ENCODE peak calls at places on chromosome 20, in eight cellular contexts. B is kidney epithelial cell, I is lower leg skin, F is lower lobe of right lung, O is HCT116, K is fibroblast of lung, Q is cardiac muscle cell, D is transverse colon. U is an unnamed sample.

GRCh38 chr20:36574278-36575065 is 1.1 kb downstream of the TGIF2 start:
- DNase-seq in B (no peak), I (no peak), F (peak; percentile 70), O (no peak), K (peak; percentile 59), Q (peak; percentile 78), D (peak; percentile 68), U (no peak)

GRCh38 chr20:36465109-36466080 is 75.9 kb upstream of the MYL9 start:
- DNase-seq in B (no peak), I (peak; percentile 72), F (no peak), O (peak; percentile 79), K (peak; percentile 89), Q (peak; percentile 55), D (peak; percentile 62), U (peak; percentile 63)

GRCh38 chr20:11401988-11402387 is 515.7 kb upstream of the BTBD3 start:
- DNase-seq in B (no peak), I (no peak), F (no peak), O (no peak), K (no peak), Q (no peak), D (no peak), U (no peak)

GRCh38 chr20:47642118-47642517 is 140.4 kb downstream of the NCOA3 start:
- DNase-seq in B (no peak), I (no peak), F (no peak), O (no peak), K (no peak), Q (no peak), D (no peak), U (no peak)

GRCh38 chr20:59751075-59751711 is 146.9 kb downstream of the PHACTR3 start:
- DNase-seq in B (no peak), I (peak; percentile 49), F (peak; percentile 78), O (peak; percentile 27), K (peak; percentile 5), Q (peak; percentile 62), D (peak; percentile 67), U (no peak)

GRCh38 chr20:53688085-53688484 is 94.4 kb upstream of the ZNF217 start:
- DNase-seq in B (no peak), I (no peak), F (no peak), O (no peak), K (no peak), Q (no peak), D (no peak), U (no peak)

GRCh38 chr20:45088247-45088646 is 12.7 kb downstream of the KCNS1 start:
- DNase-seq in B (peak; percentile 65), I (no peak), F (no peak), O (no peak), K (peak; percentile 91), Q (peak; percentile 90), D (no peak), U (no peak)

GRCh38 chr20:50534567-50534966 is 24.4 kb downstream of the PTPN1 start:
- DNase-seq in B (no peak), I (no peak), F (no peak), O (no peak), K (peak; percentile 89), Q (peak; percentile 92), D (no peak), U (no peak)

GRCh38 chr20:5688431-5688972 is 61.7 kb upstream of the SHLD1 start:
- DNase-seq in B (no peak), I (no peak), F (peak; percentile 81), O (no peak), K (no peak), Q (peak; percentile 14), D (no peak), U (no peak)

GRCh38 chr20:18224968-18225568 is 63.3 kb upstream of the ZNF133 start:
- DNase-seq in B (peak; percentile 42), I (peak; percentile 24), F (no peak), O (peak; percentile 12), K (peak; percentile 59), Q (peak; percentile 71), D (no peak), U (peak; percentile 9)

GRCh38 chr20:15811951-15812350 is 761.3 kb downstream of the KIF16B start:
- DNase-seq in B (no peak), I (no peak), F (no peak), O (no peak), K (no peak), Q (no peak), D (no peak), U (no peak)

GRCh38 chr20:2122921-2123320 is 21.3 kb downstream of the STK35 start:
- DNase-seq in B (no peak), I (no peak), F (no peak), O (no peak), K (peak; percentile 87), Q (peak; percentile 57), D (no peak), U (no peak)

GRCh38 chr20:61105395-61105794 is 146.7 kb upstream of the CDH4 start:
- DNase-seq in B (no peak), I (no peak), F (no peak), O (no peak), K (no peak), Q (no peak), D (no peak), U (no peak)

GRCh38 chr20:31608256-31608980 is 3.3 kb downstream of the ID1 start:
- DNase-seq in B (peak; percentile 79), I (peak; percentile 65), F (peak; percentile 93), O (peak; percentile 91), K (peak; percentile 80), Q (peak; percentile 76), D (peak; percentile 92), U (peak; percentile 78)

GRCh38 chr20:63846128-63846771 is 15.0 kb upstream of the ABHD16B start:
- DNase-seq in B (no peak), I (no peak), F (no peak), O (no peak), K (peak; percentile 42), Q (peak; percentile 59), D (no peak), U (no peak)

GRCh38 chr20:45993197-45993951 is 15.3 kb upstream of the MMP9 start:
- DNase-seq in B (peak; percentile 65), I (peak; percentile 62), F (peak; percentile 50), O (peak; percentile 57), K (peak; percentile 29), Q (no peak), D (peak; percentile 61), U (no peak)

GRCh38 chr20:59752101-59752586 is 147.8 kb downstream of the PHACTR3 start:
- DNase-seq in B (no peak), I (peak; percentile 24), F (peak; percentile 63), O (no peak), K (no peak), Q (no peak), D (peak; percentile 64), U (no peak)

GRCh38 chr20:10848810-10849370 is 175.1 kb upstream of the JAG1 start:
- DNase-seq in B (peak; percentile 87), I (peak; percentile 53), F (no peak), O (peak; percentile 21), K (peak; percentile 98), Q (peak; percentile 92), D (peak; percentile 45), U (peak; percentile 86)

DNA sequence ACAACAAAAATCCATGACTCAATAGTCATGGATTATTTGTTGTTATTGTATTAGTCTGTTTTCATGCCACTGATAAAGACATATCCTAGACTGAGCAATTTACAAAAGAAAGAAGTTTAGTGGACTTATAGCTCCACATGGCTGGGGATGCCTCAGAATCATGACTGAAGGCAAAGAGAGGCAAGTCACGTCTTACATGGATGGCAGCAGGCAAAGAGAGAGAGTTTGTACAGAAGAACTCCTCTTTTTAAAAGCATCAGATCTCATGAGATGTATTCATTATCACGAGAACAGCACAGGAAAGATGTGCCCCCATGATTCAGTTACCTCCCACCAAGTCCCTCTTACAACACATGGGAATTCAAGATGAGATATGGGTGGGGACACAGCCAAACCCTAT is 144.3 kb upstream of the PLCB4 start:
- DNase-seq in B (no peak), I (no peak), F (no peak), O (no peak), K (no peak), Q (no peak), D (no peak), U (no peak)
- H3K4me3 ChIP-seq in B (no peak overlapping the region), I (no peak overlapping the region), F (no peak overlapping the region), O (no peak overlapping the region), K (no peak overlapping the region), Q (no peak overlapping the region), D (no peak overlapping the region), U (no peak overlapping the region)

DNA sequence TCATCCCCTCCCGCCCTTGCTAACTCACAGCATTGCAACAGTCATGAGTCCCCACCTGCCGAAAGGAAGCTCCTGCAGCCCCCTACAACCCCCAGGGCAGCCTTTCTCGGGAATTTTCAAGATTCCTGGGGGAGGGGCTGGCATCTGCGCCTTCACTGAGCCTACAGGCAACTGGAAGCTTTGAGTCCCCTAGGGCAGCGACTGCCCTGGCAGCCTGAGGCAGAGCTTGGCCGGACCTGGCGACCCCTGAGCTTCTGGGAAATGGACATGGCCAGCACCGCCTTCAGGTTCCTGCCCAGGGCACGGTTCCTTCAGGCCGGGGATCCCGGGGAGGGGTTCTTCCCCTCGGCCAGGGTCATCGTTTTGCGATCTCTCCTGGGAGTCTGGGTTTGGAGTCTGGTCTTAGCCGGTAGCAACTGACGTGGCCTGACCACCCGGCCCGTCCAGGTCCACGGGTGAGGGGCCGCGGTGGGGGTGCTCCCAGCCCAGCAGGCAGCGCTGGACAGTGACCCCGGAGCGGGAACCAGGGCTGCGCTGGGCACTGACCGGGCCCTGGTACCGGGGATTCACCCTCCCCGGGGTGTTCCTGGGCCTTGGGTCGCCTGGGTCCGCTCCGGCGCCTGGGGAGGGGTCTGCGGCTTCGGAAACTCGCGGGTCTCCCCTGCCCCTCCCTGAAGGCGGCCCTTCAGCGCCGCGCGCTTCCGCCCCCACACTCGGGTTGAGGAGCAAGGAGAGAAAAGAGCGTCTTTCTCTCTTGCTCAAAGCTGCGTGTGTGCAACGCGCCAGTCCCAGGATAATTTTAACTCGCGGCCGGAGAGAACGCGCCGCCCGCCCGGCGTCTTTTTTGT is 595 bp upstream of the COL9A3 start:
- DNase-seq in B (no peak), I (no peak), F (no peak), O (no peak), K (no peak), Q (no peak), D (no peak), U (no peak)
- H3K4me3 ChIP-seq in B (peak overlapping the region; percentile 0), I (no peak overlapping the region), F (peak overlapping the region; percentile 29), O (peak overlapping the region; percentile 45), K (peak overlapping the region; percentile 27), Q (peak overlapping the region; percentile 24), D (peak overlapping the region; percentile 4), U (no peak overlapping the region)

DNA sequence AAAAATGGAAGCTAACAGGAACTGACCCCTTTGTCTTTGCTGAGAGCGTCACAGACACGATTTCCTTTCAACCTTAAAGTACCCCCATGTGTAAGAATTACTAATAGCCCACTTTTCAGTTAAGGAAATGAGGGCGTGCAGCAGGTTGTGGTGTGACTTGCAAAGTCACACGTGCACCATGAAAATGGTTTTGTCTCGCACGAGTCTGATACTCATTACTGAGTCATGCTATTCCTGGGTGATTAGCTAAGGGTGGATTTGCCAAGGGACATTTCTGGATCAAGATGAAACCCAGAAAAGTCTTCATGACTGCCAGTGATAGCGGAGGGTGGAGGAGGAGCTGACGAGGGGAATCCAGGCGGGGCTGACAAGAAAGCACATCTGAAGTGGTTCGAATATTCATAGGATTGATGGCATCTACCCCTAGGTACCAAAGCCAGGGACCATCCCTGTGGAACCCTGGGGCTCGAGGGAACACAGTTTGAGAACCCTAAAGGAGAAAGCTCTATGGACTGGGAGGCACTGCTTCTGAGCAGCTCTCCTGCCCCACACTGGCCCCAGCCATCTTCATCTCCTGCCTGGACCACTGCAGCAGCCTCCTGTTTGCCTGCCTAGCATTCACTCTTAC is 12.1 kb upstream of the NFATC2 start:
- DNase-seq in B (no peak), I (no peak), F (no peak), O (no peak), K (peak; percentile 82), Q (peak; percentile 34), D (no peak), U (no peak)
- H3K4me3 ChIP-seq in B (no peak overlapping the region), I (no peak overlapping the region), F (no peak overlapping the region), O (no peak overlapping the region), K (no peak overlapping the region), Q (no peak overlapping the region), D (no peak overlapping the region), U (no peak overlapping the region)

GRCh38 chr20:605237-605636 is 4.9 kb downstream of the TCF15 start:
- DNase-seq in B (no peak), I (no peak), F (no peak), O (no peak), K (no peak), Q (no peak), D (no peak), U (no peak)
- H3K4me3 ChIP-seq in B (no peak overlapping the region), I (no peak overlapping the region), F (no peak overlapping the region), O (no peak overlapping the region), K (no peak overlapping the region), Q (no peak overlapping the region), D (no peak overlapping the region), U (no peak overlapping the region)